ENCODE peak calls at places on chromosomes 6 and 20, in five cellular contexts. One of them, this sample, is unnamed.

GRCh38 chr6:142856607-142856856 is 88.4 kb downstream of the HIVEP2 start:
- DNase-seq in upper lobe of right lung: no peak
- DNase-seq in A673: no peak
- DNase-seq in CD8-positive, alpha-beta memory T cell: no peak
- DNase-seq in GM23248: no peak
- DNase-seq in this sample: no peak

GRCh38 chr20:44805991-44806729 is 4.2 kb downstream of the RIMS4 start:
- DNase-seq in CD8-positive, alpha-beta memory T cell: no peak
- DNase-seq in upper lobe of right lung: peak; percentile 86
- DNase-seq in GM23248: peak; percentile 42
- DNase-seq in A673: peak; percentile 12
- DNase-seq in this sample: peak; percentile 88

GRCh38 chr6:44047801-44048200 is 79.5 kb downstream of the MRPL14 start:
- DNase-seq in upper lobe of right lung: no peak
- DNase-seq in GM23248: no peak
- DNase-seq in CD8-positive, alpha-beta memory T cell: no peak
- DNase-seq in A673: no peak
- DNase-seq in this sample: no peak

GRCh38 chr20:890671-891070 is 25.5 kb downstream of the ANGPT4 start:
- DNase-seq in A673: no peak
- DNase-seq in CD8-positive, alpha-beta memory T cell: no peak
- DNase-seq in upper lobe of right lung: no peak
- DNase-seq in GM23248: no peak
- DNase-seq in this sample: no peak

GRCh38 chr20:13221673-13222318 is 722 bp downstream of the ISM1 start:
- DNase-seq in CD8-positive, alpha-beta memory T cell: no peak
- DNase-seq in upper lobe of right lung: peak; percentile 80
- DNase-seq in GM23248: peak; percentile 85
- DNase-seq in A673: peak; percentile 77
- DNase-seq in this sample: peak; percentile 84

GRCh38 chr20:44586289-44586911 is 4.0 kb downstream of the PKIG start:
- DNase-seq in upper lobe of right lung: no peak
- DNase-seq in GM23248: no peak
- DNase-seq in CD8-positive, alpha-beta memory T cell: no peak
- DNase-seq in A673: no peak
- DNase-seq in this sample: no peak

GRCh38 chr6:135088818-135089809 is 34.5 kb upstream of the HBS1L start:
- DNase-seq in upper lobe of right lung: no peak
- DNase-seq in CD8-positive, alpha-beta memory T cell: no peak
- DNase-seq in GM23248: peak; percentile 71
- DNase-seq in A673: peak; percentile 54
- DNase-seq in this sample: peak; percentile 71

GRCh38 chr6:77650098-77650663 is 2.7 kb upstream of the MEI4 start:
- DNase-seq in CD8-positive, alpha-beta memory T cell: no peak
- DNase-seq in A673: peak; percentile 0
- DNase-seq in upper lobe of right lung: peak; percentile 67
- DNase-seq in GM23248: no peak
- DNase-seq in this sample: no peak

DNA sequence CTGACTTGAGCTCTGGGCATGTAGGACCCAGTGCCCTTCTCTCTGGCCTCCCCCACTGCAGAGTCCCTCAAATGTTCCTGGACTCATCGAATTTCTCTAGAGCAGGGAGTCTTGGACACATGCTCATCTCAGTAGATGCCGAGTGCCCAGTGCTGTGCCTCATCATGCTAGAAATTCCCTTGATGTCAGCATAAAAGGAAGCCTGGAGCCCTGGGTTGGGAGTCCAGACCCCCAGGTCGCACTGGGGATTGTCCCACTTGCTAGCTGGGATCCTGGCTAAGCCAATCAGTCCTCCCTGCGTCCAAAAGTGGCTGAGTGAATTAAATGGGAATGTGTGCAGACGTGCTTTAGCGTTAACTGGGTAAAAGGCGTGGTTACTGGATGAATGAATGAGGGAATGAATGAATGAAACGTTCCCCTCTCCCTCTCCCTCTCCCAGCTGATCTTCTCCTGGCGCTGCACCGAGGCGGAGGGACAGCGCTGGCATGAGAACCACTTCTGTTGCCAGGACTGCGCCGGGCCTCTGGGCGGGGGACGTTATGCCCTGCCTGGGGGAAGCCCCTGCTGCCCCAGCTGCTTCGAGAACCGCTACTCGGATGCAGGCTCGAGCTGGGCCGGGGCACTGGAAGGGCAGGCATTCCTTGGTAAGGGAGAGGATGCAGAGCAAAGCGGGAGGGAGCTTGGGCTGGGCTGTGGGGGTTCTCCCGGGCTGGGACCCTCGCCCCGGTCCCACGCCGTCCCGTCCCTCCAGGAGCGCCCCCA is 1.6 kb upstream of the TOMM6 start:
- DNase-seq in upper lobe of right lung: no peak
- DNase-seq in CD8-positive, alpha-beta memory T cell: no peak
- DNase-seq in A673: peak; percentile 24
- DNase-seq in GM23248: peak; percentile 54
- DNase-seq in this sample: peak; percentile 61
- H3K4me1 ChIP-seq in upper lobe of right lung: peaks cover 59% of the 10 kb centered on the region
- H3K4me1 ChIP-seq in CD8-positive, alpha-beta memory T cell: peaks cover 12% of the 10 kb centered on the region
- H3K4me1 ChIP-seq in A673: peaks cover 10% of the 10 kb centered on the region
- H3K4me1 ChIP-seq in GM23248: peaks cover 8% of the 10 kb centered on the region
- H3K4me1 ChIP-seq in this sample: peaks cover 27% of the 10 kb centered on the region

GRCh38 chr20:39702716-39703349 is 740.7 kb downstream of the DHX35 start:
- DNase-seq in CD8-positive, alpha-beta memory T cell: no peak
- DNase-seq in GM23248: no peak
- DNase-seq in A673: no peak
- DNase-seq in upper lobe of right lung: no peak
- DNase-seq in this sample: no peak

GRCh38 chr20:39698706-39699211 is 736.6 kb downstream of the DHX35 start:
- DNase-seq in GM23248: no peak
- DNase-seq in A673: no peak
- DNase-seq in upper lobe of right lung: no peak
- DNase-seq in CD8-positive, alpha-beta memory T cell: no peak
- DNase-seq in this sample: no peak

GRCh38 chr20:39700527-39700926 is 738.4 kb downstream of the DHX35 start:
- DNase-seq in CD8-positive, alpha-beta memory T cell: no peak
- DNase-seq in upper lobe of right lung: no peak
- DNase-seq in GM23248: no peak
- DNase-seq in A673: no peak
- DNase-seq in this sample: no peak

GRCh38 chr20:39699331-39699730 is 737.2 kb downstream of the DHX35 start:
- DNase-seq in A673: no peak
- DNase-seq in GM23248: no peak
- DNase-seq in CD8-positive, alpha-beta memory T cell: no peak
- DNase-seq in upper lobe of right lung: no peak
- DNase-seq in this sample: no peak
- H3K4me1 ChIP-seq in A673: no peaks in the 10 kb centered on the region
- H3K4me1 ChIP-seq in GM23248: no peaks in the 10 kb centered on the region
- H3K4me1 ChIP-seq in CD8-positive, alpha-beta memory T cell: no peaks in the 10 kb centered on the region
- H3K4me1 ChIP-seq in upper lobe of right lung: no peaks in the 10 kb centered on the region
- H3K4me1 ChIP-seq in this sample: peaks cover 9% of the 10 kb centered on the region

GRCh38 chr6:2841264-2842138 is at the start of gene SERPINB1:
- DNase-seq in CD8-positive, alpha-beta memory T cell: peak; percentile 55
- DNase-seq in upper lobe of right lung: peak; percentile 98
- DNase-seq in GM23248: peak; percentile 94
- DNase-seq in A673: peak; percentile 81
- DNase-seq in this sample: peak; percentile 96

GRCh38 chr6:2839982-2840793 is 1.5 kb downstream of the SERPINB1 start:
- DNase-seq in upper lobe of right lung: no peak
- DNase-seq in CD8-positive, alpha-beta memory T cell: no peak
- DNase-seq in GM23248: peak; percentile 34
- DNase-seq in A673: no peak
- DNase-seq in this sample: no peak

GRCh38 chr6:2839195-2839981 is 2.3 kb downstream of the SERPINB1 start:
- DNase-seq in upper lobe of right lung: no peak
- DNase-seq in CD8-positive, alpha-beta memory T cell: no peak
- DNase-seq in A673: peak; percentile 62
- DNase-seq in GM23248: peak; percentile 61
- DNase-seq in this sample: peak; percentile 70

GRCh38 chr6:2842139-2842552 is 483 bp upstream of the SERPINB1 start:
- DNase-seq in CD8-positive, alpha-beta memory T cell: no peak
- DNase-seq in upper lobe of right lung: no peak
- DNase-seq in A673: no peak
- DNase-seq in GM23248: no peak
- DNase-seq in this sample: no peak

GRCh38 chr6:2840794-2841061 is 935 bp downstream of the SERPINB1 start:
- DNase-seq in upper lobe of right lung: no peak
- DNase-seq in CD8-positive, alpha-beta memory T cell: no peak
- DNase-seq in GM23248: no peak
- DNase-seq in A673: no peak
- DNase-seq in this sample: no peak
- H3K4me1 ChIP-seq in upper lobe of right lung: peaks cover 37% of the 10 kb centered on the region
- H3K4me1 ChIP-seq in CD8-positive, alpha-beta memory T cell: peaks cover 31% of the 10 kb centered on the region
- H3K4me1 ChIP-seq in GM23248: peaks cover 40% of the 10 kb centered on the region
- H3K4me1 ChIP-seq in A673: peaks cover 29% of the 10 kb centered on the region
- H3K4me1 ChIP-seq in this sample: peaks cover 40% of the 10 kb centered on the region

DNA sequence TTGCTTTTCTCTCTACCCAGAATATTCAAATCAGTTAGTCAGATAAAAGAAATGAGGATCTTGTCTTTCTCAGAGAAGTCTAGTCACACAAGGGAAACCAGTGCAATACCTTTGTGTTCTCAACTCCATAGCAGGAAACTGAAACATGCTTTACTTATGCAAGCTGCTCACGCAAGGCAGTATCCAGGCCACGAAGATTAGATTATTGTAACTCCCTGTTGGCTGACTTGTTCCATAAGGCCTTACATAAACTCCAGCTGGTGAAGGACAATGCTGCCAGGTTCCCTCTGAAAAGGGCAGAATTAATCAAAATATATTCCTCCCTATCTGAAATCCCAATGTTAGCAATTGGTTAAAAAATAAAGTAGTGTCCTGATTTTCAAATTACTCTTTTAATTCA is 966.6 kb downstream of the HACE1 start:
- DNase-seq in GM23248: no peak
- DNase-seq in CD8-positive, alpha-beta memory T cell: no peak
- DNase-seq in A673: peak; percentile 71
- DNase-seq in upper lobe of right lung: no peak
- DNase-seq in this sample: no peak
- H3K4me1 ChIP-seq in GM23248: no peaks in the 10 kb centered on the region
- H3K4me1 ChIP-seq in CD8-positive, alpha-beta memory T cell: no peaks in the 10 kb centered on the region
- H3K4me1 ChIP-seq in A673: peaks cover 19% of the 10 kb centered on the region
- H3K4me1 ChIP-seq in upper lobe of right lung: no peaks in the 10 kb centered on the region
- H3K4me1 ChIP-seq in this sample: peaks cover 8% of the 10 kb centered on the region